ENCODE peak calls at places on chromosomes 4 and X, in five cellular contexts. N is substantia nigra, J is SK-N-MC, T is ovary, B is stomach. G is an unnamed sample.

GRCh38 chr4:102217775-102218174 is 127.5 kb downstream of the SLC39A8 start:
- DNase-seq in N (no peak), J (no peak), B (no peak), T (no peak), G (no peak)

GRCh38 chrX:19705196-19705769 is 182.1 kb downstream of the SH3KBP1 start:
- DNase-seq in T (no peak), N (no peak), J (no peak), B (no peak), G (no peak)

GRCh38 chrX:21885568-21885967 is 29.8 kb downstream of the YY2 start:
- DNase-seq in N (no peak), J (no peak), T (no peak), B (no peak), G (no peak)

GRCh38 chr4:38080575-38080974 is 120.4 kb downstream of the PTTG2 start:
- DNase-seq in J (no peak), T (no peak), B (no peak), N (no peak), G (no peak)

GRCh38 chr4:100414016-100414790 is 103.6 kb downstream of the EMCN start:
- DNase-seq in B (no peak), N (no peak), J (no peak), T (no peak), G (no peak)

GRCh38 chr4:88320174-88320779 is 35.9 kb upstream of the PPM1K start:
- DNase-seq in J (no peak), B (no peak), N (no peak), T (no peak), G (no peak)

GRCh38 chrX:12779534-12779933 is 11.7 kb upstream of the PRPS2 start:
- DNase-seq in T (no peak), N (no peak), J (no peak), B (no peak), G (no peak)

GRCh38 chrX:83008415-83008814 is 499.7 kb upstream of the POU3F4 start:
- DNase-seq in B (no peak), J (no peak), N (no peak), T (no peak), G (no peak)

GRCh38 chr4:128387600-128388351 is 100.2 kb upstream of the PGRMC2 start:
- DNase-seq in B (no peak), J (no peak), T (no peak), N (no peak), G (no peak)

GRCh38 chr4:42985971-42986370 is 93.5 kb downstream of the GRXCR1 start:
- DNase-seq in B (no peak), J (no peak), T (no peak), N (no peak), G (no peak)

GRCh38 chr4:21885241-21885640 is 63.3 kb downstream of the KCNIP4 start:
- DNase-seq in T (no peak), J (no peak), B (no peak), N (no peak), G (no peak)

GRCh38 chr4:173505924-173506779 is 23.9 kb downstream of the HAND2 start:
- DNase-seq in T (peak; percentile 65), N (no peak), J (no peak), B (peak; percentile 59), G (peak; percentile 54)

GRCh38 chr4:123304151-123305021 is 92.2 kb upstream of the SPRY1 start:
- DNase-seq in N (no peak), J (no peak), T (no peak), B (no peak), G (peak; percentile 13)

GRCh38 chr4:177091515-177091914 is 218.2 kb upstream of the NEIL3 start:
- DNase-seq in B (no peak), J (no peak), N (no peak), T (no peak), G (no peak)

GRCh38 chrX:70042399-70043371 is 7.1 kb downstream of the AWAT2 start:
- DNase-seq in T (no peak), J (no peak), B (peak; percentile 62), N (no peak), G (no peak)

GRCh38 chr4:149521611-149522010 is 294.0 kb downstream of the IQCM start:
- DNase-seq in T (no peak), N (no peak), J (no peak), B (no peak), G (no peak)

GRCh38 chr4:137124278-137124932 is 407.9 kb downstream of the PCDH18 start:
- DNase-seq in B (no peak), J (peak; percentile 56), T (no peak), N (no peak), G (no peak)

GRCh38 chr4:71476240-71476639 is 137.4 kb downstream of the SLC4A4 start:
- DNase-seq in J (no peak), T (no peak), B (no peak), N (no peak), G (no peak)

GRCh38 chr4:22978656-22979055 is 285.9 kb downstream of the GBA3 start:
- DNase-seq in T (no peak), B (no peak), N (no peak), J (no peak), G (no peak)

GRCh38 chrX:38578152-38578551 is 16.8 kb downstream of the TSPAN7 start:
- DNase-seq in T (no peak), B (no peak), N (no peak), J (no peak), G (no peak)

GRCh38 chrX:38577738-38578137 is 16.4 kb downstream of the TSPAN7 start:
- DNase-seq in N (no peak), B (no peak), T (no peak), J (no peak), G (no peak)

DNA sequence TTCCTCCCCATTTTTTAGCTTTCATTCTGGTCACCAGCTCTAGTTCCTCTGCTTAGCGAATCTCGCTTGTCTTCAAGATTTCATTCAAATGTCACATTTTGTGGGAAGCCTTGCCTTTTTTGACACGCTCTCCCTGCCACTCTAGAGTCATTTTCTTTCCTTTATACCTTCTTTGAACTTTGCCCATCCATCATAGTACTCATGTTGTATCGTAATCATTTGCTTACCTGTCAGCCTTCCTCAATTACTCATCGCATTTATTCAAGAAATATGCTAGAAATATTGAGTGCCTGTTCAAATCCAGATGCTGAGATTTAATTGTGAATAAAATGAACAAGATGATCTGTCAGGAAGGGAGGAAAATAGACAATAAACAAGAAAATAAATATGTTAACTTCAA is 21.8 kb downstream of the TSPAN7 start:
- DNase-seq in J (no peak), B (no peak), N (no peak), T (no peak), G (no peak)
- H3K27ac ChIP-seq in J (no peak overlapping the region), B (no peak overlapping the region), N (no peak overlapping the region), T (no peak overlapping the region), G (no peak overlapping the region)

DNA sequence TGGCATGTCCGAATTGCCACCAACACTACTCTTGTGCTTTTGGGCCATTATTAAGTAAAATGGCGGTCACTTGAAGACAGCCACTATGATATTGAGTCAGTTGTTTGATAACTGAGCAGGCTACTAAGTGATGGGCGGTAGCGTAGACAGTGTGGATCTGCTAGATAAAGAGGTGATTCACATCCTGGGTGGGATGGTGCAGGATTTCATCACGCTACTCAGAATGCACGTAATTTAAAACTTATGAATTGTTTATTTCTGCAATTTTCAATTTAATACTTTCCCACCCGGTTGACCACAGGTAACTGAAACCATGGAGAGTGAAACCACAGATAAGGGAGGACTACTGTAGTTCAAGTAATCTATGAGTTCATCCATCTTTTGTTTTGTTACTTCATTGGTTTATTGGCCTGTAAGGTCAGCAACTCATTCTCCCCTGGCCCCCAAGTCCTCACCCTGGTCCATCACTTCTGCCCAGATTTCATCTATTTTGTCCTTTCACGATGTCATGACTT is 2.9 kb downstream of the ARAF start:
- DNase-seq in J (no peak), N (no peak), B (no peak), T (no peak), G (no peak)
- H3K27ac ChIP-seq in J (no peak overlapping the region), N (no peak overlapping the region), B (no peak overlapping the region), T (no peak overlapping the region), G (no peak overlapping the region)

GRCh38 chrX:131201986-131202385 is 87.1 kb downstream of the IGSF1 start:
- DNase-seq in J (no peak), T (no peak), B (no peak), N (no peak), G (no peak)

GRCh38 chrX:131202766-131203165 is 86.3 kb downstream of the IGSF1 start:
- DNase-seq in B (no peak), N (no peak), T (no peak), J (no peak), G (no peak)

DNA sequence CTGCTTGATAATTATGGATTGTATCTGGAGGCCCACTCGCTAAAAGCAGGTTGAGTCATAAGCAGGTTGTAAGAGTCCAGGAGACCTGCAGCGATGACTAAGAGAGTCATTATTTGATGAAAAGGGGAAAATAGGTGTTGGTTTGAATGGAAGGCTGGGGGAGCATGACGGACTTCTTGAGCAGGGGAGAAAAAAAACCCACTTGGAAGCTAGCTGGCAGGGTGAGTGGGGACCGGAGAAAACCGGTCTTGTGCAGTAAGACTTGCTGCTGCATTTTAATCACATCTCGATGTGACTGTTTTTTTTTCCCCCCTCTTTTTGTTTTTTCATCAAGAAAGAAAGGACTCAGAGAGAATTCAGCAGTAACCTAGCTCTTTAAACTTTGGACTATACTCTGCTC is 90.0 kb downstream of the IGSF1 start:
- DNase-seq in J (no peak), N (no peak), B (no peak), T (no peak), G (no peak)
- H3K27ac ChIP-seq in J (no peak overlapping the region), N (no peak overlapping the region), B (no peak overlapping the region), T (no peak overlapping the region), G (no peak overlapping the region)

GRCh38 chr4:33532821-33533220 is 2711.5 kb downstream of the ARAP2 start:
- DNase-seq in J (no peak), B (no peak), N (no peak), T (no peak), G (no peak)

DNA sequence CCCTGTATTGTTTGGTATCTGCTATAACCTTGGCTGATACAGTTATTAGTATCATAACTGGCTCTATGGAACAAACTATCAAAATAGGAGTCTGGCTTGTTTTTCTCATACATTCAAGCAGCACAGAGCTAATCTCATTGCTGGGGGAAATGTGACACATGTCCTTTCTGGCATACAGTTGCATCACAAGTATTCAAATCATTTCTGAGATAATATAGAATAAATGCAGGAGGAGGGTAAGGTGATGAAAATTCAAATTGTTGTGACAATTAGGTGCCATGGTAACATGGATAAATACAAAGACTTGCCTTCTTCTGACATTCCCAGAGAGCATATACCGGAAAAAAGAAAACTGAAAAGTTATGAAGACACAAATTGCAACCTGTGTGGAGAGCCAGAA is 2706.8 kb downstream of the ARAP2 start:
- DNase-seq in J (no peak), B (no peak), N (no peak), T (no peak), G (no peak)
- H3K27ac ChIP-seq in J (no peak overlapping the region), B (no peak overlapping the region), N (no peak overlapping the region), T (no peak overlapping the region), G (no peak overlapping the region)

DNA sequence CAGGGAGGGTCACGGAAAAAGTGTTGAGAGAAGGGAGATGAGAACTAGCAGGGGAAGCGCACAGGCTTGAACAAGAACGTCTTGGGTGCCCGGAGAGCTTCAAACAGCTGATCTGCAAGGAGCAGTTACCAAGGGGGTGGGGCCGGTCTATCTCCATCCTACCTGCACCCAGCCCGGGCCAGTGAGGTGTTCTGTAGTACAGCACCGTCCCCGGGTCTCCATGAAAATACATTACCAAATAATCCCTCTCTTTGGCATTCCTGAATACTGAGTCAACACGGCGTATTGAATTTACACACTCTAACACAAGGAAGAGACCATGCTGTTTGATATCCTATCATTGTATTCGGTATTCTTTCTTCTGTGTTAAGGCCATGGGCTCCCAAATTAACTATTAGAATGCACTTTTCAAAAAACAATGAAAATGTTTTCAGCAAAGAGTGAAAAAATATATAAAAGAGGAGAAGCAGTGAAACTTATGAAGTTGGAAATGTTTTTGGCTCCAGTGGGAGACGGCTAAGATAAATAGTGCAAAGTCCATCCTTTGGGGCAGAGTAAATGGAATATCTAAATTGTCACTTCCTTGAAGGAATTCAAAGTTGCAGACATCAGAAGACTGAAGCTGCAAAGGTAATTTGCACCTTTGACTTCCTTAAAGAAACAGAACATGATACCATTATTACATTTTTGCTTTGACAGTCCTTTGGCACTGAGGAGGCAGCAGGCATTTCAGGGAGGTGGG is 90.3 kb downstream of the DHRSX start:
- DNase-seq in T (no peak), N (no peak), B (no peak), J (no peak), G (no peak)
- H3K27ac ChIP-seq in T (no peak overlapping the region), N (no peak overlapping the region), B (no peak overlapping the region), J (no peak overlapping the region), G (no peak overlapping the region)

G was measured in caudate nucleus.